ENCODE peak calls at places on chromosomes 13 and 19, in eight cellular contexts. G is tibial artery; M is heart right ventricle; P is CD8-positive, alpha-beta T cell; L is body of pancreas; N is small intestine; R is spleen; C is uterus. F is an unnamed sample. For H3K27me3, the result is how much of the 10 kb centered on the place peaks cover.

GRCh38 chr19:39325778-39326680 is 5.4 kb upstream of the LRFN1 start:
- DNase-seq in G (no peak), M (no peak), P (no peak), L (no peak), N (no peak), R (no peak), C (no peak), F (no peak)

GRCh38 chr13:113116871-113117271 is 5.7 kb upstream of the F10 start:
- DNase-seq in G (peak), M (no peak), P (no peak), L (peak), N (no peak), R (peak), C (no peak), F (no peak)

GRCh38 chr13:50375792-50376191 is 360.5 kb downstream of the KCNRG start:
- DNase-seq in G (no peak), M (no peak), P (no peak), L (no peak), N (no peak), R (no peak), C (no peak), F (peak)

GRCh38 chr13:98910501-98910951 is 67.3 kb downstream of the DOCK9 start:
- DNase-seq in G (peak), M (peak), P (peak), L (no peak), N (peak), R (no peak), C (peak), F (peak)

GRCh38 chr19:33795370-33796163 is 1.1 kb upstream of the KCTD15 start:
- DNase-seq in G (peak), M (peak), P (peak), L (peak), N (peak), R (peak), C (peak), F (peak)

GRCh38 chr13:42580644-42581043 is 6.7 kb downstream of the TNFSF11 start:
- DNase-seq in G (no peak), M (no peak), P (no peak), L (no peak), N (no peak), R (no peak), C (no peak), F (no peak)

GRCh38 chr19:18650468-18651001 is 13.7 kb downstream of the KLHL26 start:
- DNase-seq in G (peak), M (peak), P (no peak), L (peak), N (no peak), R (no peak), C (peak), F (peak)

GRCh38 chr19:33868821-33869412 is 72.2 kb downstream of the KCTD15 start:
- DNase-seq in G (no peak), M (peak), P (no peak), L (peak), N (no peak), R (peak), C (peak), F (peak)

GRCh38 chr13:63481334-63481733 is 2065.7 kb upstream of the PCDH20 start:
- DNase-seq in G (no peak), M (no peak), P (no peak), L (no peak), N (no peak), R (no peak), C (no peak), F (peak)

GRCh38 chr13:27076411-27076810 is 95.2 kb downstream of the USP12 start:
- DNase-seq in G (no peak), M (no peak), P (no peak), L (no peak), N (no peak), R (no peak), C (no peak), F (no peak)

GRCh38 chr13:67221630-67222226 is 8.4 kb downstream of the PCDH9 start:
- DNase-seq in G (no peak), M (no peak), P (no peak), L (no peak), N (no peak), R (no peak), C (no peak), F (no peak)

GRCh38 chr13:105139380-105140285 is 1395.8 kb downstream of the EFNB2 start:
- DNase-seq in G (peak), M (peak), P (peak), L (peak), N (peak), R (peak), C (no peak), F (peak)

GRCh38 chr13:52830946-52831345 is 17.5 kb downstream of the PCDH8 start:
- DNase-seq in G (no peak), M (no peak), P (no peak), L (no peak), N (no peak), R (no peak), C (no peak), F (no peak)

GRCh38 chr13:32187651-32188050 is 127.5 kb downstream of the ZAR1L start:
- DNase-seq in G (no peak), M (no peak), P (no peak), L (no peak), N (no peak), R (no peak), C (no peak), F (no peak)

GRCh38 chr13:80704369-80704768 is 363.4 kb upstream of the SPRY2 start:
- DNase-seq in G (no peak), M (no peak), P (no peak), L (no peak), N (no peak), R (peak), C (no peak), F (no peak)

GRCh38 chr13:46480131-46480530 is 72.8 kb upstream of the LRCH1 start:
- DNase-seq in G (no peak), M (no peak), P (no peak), L (no peak), N (no peak), R (no peak), C (no peak), F (no peak)

GRCh38 chr13:72544042-72544441 is 183.4 kb downstream of the MZT1 start:
- DNase-seq in G (no peak), M (no peak), P (no peak), L (no peak), N (no peak), R (no peak), C (no peak), F (no peak)

GRCh38 chr13:40388617-40389016 is 277.8 kb downstream of the FOXO1 start:
- DNase-seq in G (no peak), M (no peak), P (peak), L (peak), N (peak), R (peak), C (no peak), F (peak)

GRCh38 chr13:93689333-93689732 is 462.7 kb downstream of the GPC6 start:
- DNase-seq in G (no peak), M (no peak), P (no peak), L (no peak), N (no peak), R (no peak), C (no peak), F (no peak)

GRCh38 chr13:102948006-102948405 is 102.2 kb downstream of the ERCC5 start:
- DNase-seq in G (no peak), M (peak), P (no peak), L (peak), N (peak), R (no peak), C (no peak), F (no peak)

GRCh38 chr13:21124853-21125252 is 51.5 kb downstream of the SKA3 start:
- DNase-seq in G (no peak), M (no peak), P (no peak), L (peak), N (no peak), R (no peak), C (no peak), F (peak)

GRCh38 chr19:32208060-32208459 is 137.3 kb upstream of the ZNF507 start:
- DNase-seq in G (no peak), M (no peak), P (no peak), L (no peak), N (no peak), R (no peak), C (no peak), F (no peak)

GRCh38 chr19:35549879-35550523 is 4.6 kb downstream of the TMEM147 start:
- DNase-seq in G (no peak), M (no peak), P (no peak), L (peak), N (no peak), R (no peak), C (no peak), F (no peak)

GRCh38 chr19:12331211-12331941 is 2.1 kb downstream of the ZNF563 start:
- DNase-seq in G (no peak), M (peak), P (peak), L (no peak), N (no peak), R (peak), C (no peak), F (no peak)

GRCh38 chr19:38667552-38668205 is 20.2 kb downstream of the ACTN4 start:
- DNase-seq in G (no peak), M (no peak), P (no peak), L (no peak), N (no peak), R (peak), C (no peak), F (peak)

GRCh38 chr13:64718116-64718515 is 2512.0 kb downstream of the PCDH9 start:
- DNase-seq in G (no peak), M (no peak), P (no peak), L (no peak), N (no peak), R (no peak), C (no peak), F (no peak)

DNA sequence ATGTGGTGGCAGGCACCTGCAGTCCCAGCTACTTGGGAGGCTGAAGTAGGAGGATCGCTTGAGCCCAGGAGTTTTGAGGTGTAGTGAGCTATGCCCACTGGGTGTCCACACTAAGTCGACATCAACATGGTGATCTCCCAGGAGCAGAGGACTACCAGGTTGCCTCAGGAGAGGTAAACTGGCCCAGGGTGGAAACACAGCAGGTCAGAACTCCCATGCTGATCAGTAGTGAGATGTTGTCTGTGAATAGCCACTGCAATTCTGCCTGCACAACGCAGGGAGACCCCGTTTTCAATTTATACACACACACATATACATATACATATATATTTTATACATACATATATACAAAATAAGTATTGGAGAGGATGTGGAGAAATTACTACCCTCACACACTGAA is 2.1 kb upstream of the ZNF224 start:
- DNase-seq in G (no peak), M (no peak), P (no peak), L (no peak), N (no peak), R (no peak), C (no peak), F (no peak)
- H3K27me3 ChIP-seq in G (under half), M (under half), P (under half), L (under half), N (under half), R (under half), C (under half), F (under half)

DNA sequence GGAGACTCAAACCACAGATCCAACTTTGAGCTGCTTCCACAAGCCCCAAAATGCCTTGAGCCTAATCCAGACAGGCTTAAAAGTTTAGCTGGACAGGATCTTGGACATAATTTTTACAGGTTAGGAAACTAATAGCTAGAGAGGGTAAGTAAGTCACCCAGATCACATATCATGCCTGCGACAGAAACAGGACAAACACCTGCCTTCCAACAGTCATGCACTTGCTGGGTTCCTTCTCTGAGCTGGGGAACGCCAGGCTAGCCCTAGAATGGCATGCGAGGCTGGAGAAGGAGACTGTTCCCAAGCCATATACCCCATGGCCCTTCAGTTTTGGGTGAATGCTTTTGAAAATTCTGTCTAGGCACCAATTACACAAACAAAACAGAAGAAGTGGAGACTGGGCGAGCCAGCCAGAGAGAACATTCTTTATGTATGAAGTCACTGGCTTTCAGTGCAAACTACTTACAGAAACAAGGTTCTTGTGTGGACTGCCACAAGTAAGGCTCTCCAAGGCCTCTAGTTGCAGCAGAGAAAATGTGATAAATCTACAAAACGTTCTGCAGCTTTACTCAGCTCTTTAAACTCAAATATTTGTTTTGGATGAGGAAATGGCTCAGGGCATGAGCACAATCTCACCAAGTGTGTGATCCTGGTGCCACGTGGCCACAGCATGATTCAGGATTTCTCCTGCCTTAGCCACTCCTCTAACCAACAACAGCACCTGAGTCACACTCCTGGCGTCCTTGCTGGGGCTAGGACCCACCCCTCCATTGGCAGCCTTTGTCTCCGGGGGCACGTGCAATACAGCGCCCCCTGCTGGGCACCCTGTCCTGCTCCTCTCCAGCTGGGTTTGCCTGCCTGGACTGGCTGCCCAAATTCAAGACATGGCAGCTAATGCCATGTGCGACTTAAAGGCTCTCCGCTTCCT is 73.4 kb upstream of the UBL3 start:
- DNase-seq in G (peak), M (peak), P (peak), L (peak), N (peak), R (peak), C (peak), F (peak)
- H3K4me3 ChIP-seq in G (no peak), M (no peak), P (no peak), L (no peak), N (no peak), R (no peak), C (no peak), F (no peak)

GRCh38 chr19:14901675-14902260 is 15.8 kb upstream of the OR7A17 start:
- DNase-seq in G (no peak), M (no peak), P (no peak), L (no peak), N (no peak), R (no peak), C (no peak), F (no peak)
- H3K27me3 ChIP-seq in G (under half), M (under half), P (under half), L (under half), N (under half), R (under half), C (under half), F (under half)

GRCh38 chr19:48681127-48681470 is 8.3 kb upstream of the NTN5 start:
- DNase-seq in G (no peak), M (no peak), P (no peak), L (no peak), N (no peak), R (no peak), C (no peak), F (peak)

GRCh38 chr19:48686103-48686502 is 9.7 kb upstream of the FUT2 start:
- DNase-seq in G (no peak), M (no peak), P (no peak), L (no peak), N (no peak), R (no peak), C (no peak), F (no peak)

GRCh38 chr19:48685583-48685982 is 10.2 kb upstream of the FUT2 start:
- DNase-seq in G (no peak), M (no peak), P (no peak), L (no peak), N (peak), R (no peak), C (no peak), F (no peak)

GRCh38 chr19:48680436-48681126 is 7.8 kb upstream of the NTN5 start:
- DNase-seq in G (no peak), M (no peak), P (no peak), L (no peak), N (no peak), R (no peak), C (no peak), F (no peak)

DNA sequence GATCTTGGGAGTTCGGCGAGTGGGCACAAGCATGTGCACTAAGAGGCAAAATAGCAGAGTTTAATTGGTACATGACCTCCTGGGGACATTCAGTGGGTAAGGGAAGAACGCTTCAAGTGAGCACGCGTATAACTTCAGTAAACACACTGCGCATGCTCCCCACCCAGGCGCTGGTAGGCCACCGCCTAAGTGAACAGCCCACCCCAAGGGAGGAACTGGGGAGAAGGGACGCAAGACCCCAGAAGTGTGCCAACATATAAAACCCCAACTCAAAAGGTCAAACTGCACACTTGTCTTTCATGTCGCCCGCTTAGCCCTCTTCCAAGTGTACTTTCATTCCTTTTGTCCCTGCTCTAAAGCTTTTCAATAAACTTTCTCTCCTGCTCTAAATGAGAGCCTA is 10.5 kb upstream of the NTN5 start:
- DNase-seq in G (no peak), M (peak), P (peak), L (peak), N (no peak), R (no peak), C (peak), F (no peak)
- H3K4me3 ChIP-seq in G (no peak), M (no peak), P (no peak), L (no peak), N (no peak), R (no peak), C (no peak), F (no peak)

GRCh38 chr19:41924151-41925145 is 3.8 kb downstream of the ERFL start:
- DNase-seq in G (no peak), M (no peak), P (no peak), L (no peak), N (no peak), R (no peak), C (no peak), F (no peak)
- H3K27me3 ChIP-seq in G (half or more), M (under half), P (under half), L (under half), N (under half), R (half or more), C (under half), F (under half)

DNA sequence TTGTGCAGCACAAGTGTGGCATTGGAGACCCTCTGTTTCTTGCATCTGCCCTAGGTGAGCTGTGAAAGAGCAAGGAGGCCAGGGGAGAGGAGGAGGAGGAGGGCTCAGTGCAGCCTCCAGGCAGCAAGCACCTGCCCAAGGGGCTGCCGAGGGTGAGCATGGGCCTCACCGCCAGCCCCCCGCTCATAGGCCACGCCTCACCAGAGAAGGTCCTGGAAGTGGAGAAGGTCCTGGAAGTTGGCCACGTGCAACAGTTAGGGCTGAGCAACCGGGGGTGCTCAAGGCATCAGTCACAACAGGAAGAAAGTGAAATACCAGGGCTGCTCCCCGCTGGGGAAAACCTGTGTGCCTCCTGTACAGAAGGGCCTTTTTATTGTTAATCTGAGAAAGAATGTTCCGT is 168.9 kb downstream of the TEX29 start:
- DNase-seq in G (peak), M (no peak), P (no peak), L (no peak), N (no peak), R (no peak), C (no peak), F (no peak)
- H3K4me3 ChIP-seq in G (no peak), M (no peak), P (no peak), L (no peak), N (no peak), R (no peak), C (no peak), F (no peak)